ENCODE peak calls at places on chromosomes 7 and 10, in four cellular contexts. One of them, this sample, is unnamed.
A peak's percentile ranks its signal among the peaks of the same experiment; 100 is the strongest.

GRCh38 chr10:131219584-131219886 is 92.0 kb downstream of the TCERG1L start:
- DNase-seq in HCEC 1CT: no peak
- DNase-seq in endothelial cell: no peak
- DNase-seq in neural crest cell: no peak
- DNase-seq in this sample: no peak

GRCh38 chr7:67551027-67551426 is 554.4 kb downstream of the TYW1 start:
- DNase-seq in HCEC 1CT: no peak
- DNase-seq in endothelial cell: no peak
- DNase-seq in neural crest cell: no peak
- DNase-seq in this sample: no peak

GRCh38 chr10:133141963-133142350 is 18.1 kb upstream of the KNDC1 start:
- DNase-seq in endothelial cell: no peak
- DNase-seq in neural crest cell: no peak
- DNase-seq in HCEC 1CT: no peak
- DNase-seq in this sample: no peak

GRCh38 chr7:33300131-33300530 is 170.8 kb downstream of the BBS9 start:
- DNase-seq in neural crest cell: no peak
- DNase-seq in HCEC 1CT: no peak
- DNase-seq in endothelial cell: no peak
- DNase-seq in this sample: peak; percentile 1

GRCh38 chr7:106061301-106061979 is 50.7 kb downstream of the SYPL1 start:
- DNase-seq in HCEC 1CT: no peak
- DNase-seq in endothelial cell: no peak
- DNase-seq in neural crest cell: no peak
- DNase-seq in this sample: no peak

GRCh38 chr10:71274901-71275796 is 43.9 kb upstream of the SLC29A3 start:
- DNase-seq in neural crest cell: no peak
- DNase-seq in HCEC 1CT: no peak
- DNase-seq in endothelial cell: no peak
- DNase-seq in this sample: no peak

GRCh38 chr7:28926871-28927597 is 31.1 kb downstream of the TRIL start:
- DNase-seq in neural crest cell: peak; percentile 53
- DNase-seq in HCEC 1CT: peak; percentile 83
- DNase-seq in endothelial cell: peak; percentile 59
- DNase-seq in this sample: peak; percentile 88

GRCh38 chr10:43407148-43407575 is 1.8 kb downstream of the HNRNPF start:
- DNase-seq in HCEC 1CT: peak; percentile 43
- DNase-seq in neural crest cell: peak; percentile 37
- DNase-seq in endothelial cell: peak; percentile 68
- DNase-seq in this sample: no peak

GRCh38 chr10:14761372-14761771 is 13.3 kb downstream of the FAM107B start:
- DNase-seq in HCEC 1CT: no peak
- DNase-seq in neural crest cell: no peak
- DNase-seq in endothelial cell: no peak
- DNase-seq in this sample: no peak

GRCh38 chr7:3301831-3302618 is 973 bp downstream of the SDK1 start:
- DNase-seq in HCEC 1CT: peak; percentile 51
- DNase-seq in endothelial cell: peak; percentile 26
- DNase-seq in neural crest cell: peak; percentile 26
- DNase-seq in this sample: peak; percentile 15